ENCODE peak calls at places on chromosomes 3 and 15, in four cellular contexts. B is H1, A is H9, J is fibroblast of lung. G is an unnamed sample.
A peak's percentile ranks its signal among the peaks of the same experiment; 100 is the strongest.

GRCh38 chr3:101803152-101803782 is 24.3 kb downstream of the NXPE3 start:
- DNase-seq in A (no peak), B (no peak), J (peak; percentile 83), G (peak; percentile 90)

GRCh38 chr15:51992953-51993352 is 21.4 kb upstream of the LEO1 start:
- DNase-seq in A (no peak), B (no peak), J (no peak), G (no peak)

GRCh38 chr3:157059181-157059580 is 100.8 kb downstream of the CCNL1 start:
- DNase-seq in J (no peak), A (no peak), B (no peak), G (no peak)

GRCh38 chr15:31484369-31484951 is 157.8 kb downstream of the KLF13 start:
- DNase-seq in J (no peak), B (no peak), A (peak; percentile 34), G (no peak)

GRCh38 chr3:172202797-172203196 is 163.4 kb downstream of the FNDC3B start:
- DNase-seq in J (no peak), B (no peak), A (no peak), G (no peak)

GRCh38 chr3:39124876-39125836 is 17.7 kb downstream of the TTC21A start:
- DNase-seq in B (no peak), A (peak; percentile 61), J (peak; percentile 36), G (no peak)

GRCh38 chr3:129890125-129890524 is 3.4 kb downstream of the TMCC1 start:
- DNase-seq in A (no peak), B (no peak), J (no peak), G (peak; percentile 89)

GRCh38 chr3:46337911-46338310 is 16.0 kb upstream of the CCR2 start:
- DNase-seq in B (no peak), A (no peak), J (no peak), G (no peak)

GRCh38 chr15:98648654-98649537 is 557 bp downstream of the IGF1R start:
- DNase-seq in B (no peak), J (peak; percentile 65), A (no peak), G (peak; percentile 59)

DNA sequence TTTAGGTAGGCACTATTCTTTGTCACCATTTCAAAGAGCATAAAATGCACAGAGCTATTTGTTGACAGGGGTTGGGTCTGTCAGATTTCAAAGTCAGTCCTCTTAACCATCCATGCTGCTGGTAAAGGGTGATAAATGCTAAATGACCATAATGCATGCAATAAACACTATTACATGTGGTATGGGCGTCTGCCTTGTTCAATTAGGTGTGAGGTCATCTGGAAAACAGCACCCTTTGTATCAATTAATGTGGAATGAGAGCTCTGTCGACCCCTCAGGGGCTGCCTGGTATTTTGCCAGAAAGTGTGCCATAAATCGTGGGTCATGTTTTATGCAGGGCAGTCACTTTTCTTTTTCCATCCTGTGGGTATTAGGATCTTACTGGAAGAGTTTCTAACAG is 235.6 kb downstream of the SV2B start:
- DNase-seq in J (no peak), A (no peak), B (no peak), G (no peak)
- H4K20me1 ChIP-seq in J (no peaks in the 10 kb centered on the region), A (no peaks in the 10 kb centered on the region), B (no peaks in the 10 kb centered on the region), G (no peaks in the 10 kb centered on the region)

DNA sequence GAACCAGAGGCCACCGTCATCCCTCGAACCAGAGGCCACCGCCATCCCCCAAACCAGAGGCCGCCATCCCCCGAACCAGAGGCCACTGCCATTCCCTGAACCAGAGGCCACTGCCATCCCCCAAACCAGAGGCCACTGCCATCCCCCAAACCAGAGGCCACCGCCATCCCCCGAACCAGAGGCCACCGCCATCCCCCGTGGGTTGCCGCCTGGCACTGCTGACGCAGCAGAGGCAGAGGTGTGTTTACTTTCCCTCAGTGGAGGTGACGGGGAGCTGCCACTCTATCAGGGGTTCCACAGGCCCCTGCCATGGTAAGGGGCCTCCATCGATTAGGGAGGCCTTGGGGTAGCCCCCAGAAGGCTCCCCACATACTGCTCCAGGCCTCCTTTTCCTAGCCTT is 1.5 kb downstream of the IQSEC1 start:
- DNase-seq in A (no peak), J (no peak), B (no peak), G (no peak)
- H3K9ac ChIP-seq in A (no peak overlapping the region), J (no peak overlapping the region), B (no peak overlapping the region), G (peak overlapping the region; percentile 53)

DNA sequence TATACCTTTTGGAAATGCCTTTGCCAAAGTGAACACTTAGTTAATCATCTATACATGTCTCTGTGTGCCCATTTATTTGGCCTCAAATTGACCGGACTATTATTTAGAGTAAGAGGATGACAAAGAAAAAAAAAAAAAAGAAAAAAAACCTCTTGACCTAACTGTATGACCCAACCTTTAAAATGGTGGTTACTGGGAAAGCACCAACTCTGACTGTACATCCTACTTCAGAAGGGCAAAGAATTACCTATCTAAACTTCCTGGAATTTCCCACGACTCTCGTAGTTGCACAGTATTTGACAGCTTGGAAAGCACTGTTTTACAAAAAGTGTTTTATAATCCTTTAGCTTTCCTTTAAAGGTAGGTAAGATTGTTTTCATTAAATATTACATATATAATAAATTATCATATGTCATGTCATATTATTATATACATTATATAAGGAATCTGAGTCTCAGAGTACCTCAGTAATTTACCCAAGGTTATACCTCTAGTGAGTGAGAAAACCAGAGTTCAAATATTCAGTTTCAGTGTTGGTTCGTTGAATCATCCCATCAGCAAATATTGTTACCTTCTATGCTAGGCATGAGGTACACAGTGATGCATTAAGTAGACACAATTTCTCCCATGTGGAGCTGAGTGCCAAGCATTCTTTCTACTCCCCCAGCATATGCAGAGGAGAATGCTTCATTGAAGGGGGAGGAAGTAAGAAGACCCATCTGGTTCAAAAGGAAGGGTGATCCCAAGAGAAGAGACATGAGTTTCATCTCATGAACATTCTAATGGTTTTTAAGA is 5.0 kb downstream of the BCL2A1 start:
- DNase-seq in J (no peak), B (no peak), A (no peak), G (no peak)
- H3K4me2 ChIP-seq in J (no peak overlapping the region), B (no peak overlapping the region), A (no peak overlapping the region), G (no peak overlapping the region)

DNA sequence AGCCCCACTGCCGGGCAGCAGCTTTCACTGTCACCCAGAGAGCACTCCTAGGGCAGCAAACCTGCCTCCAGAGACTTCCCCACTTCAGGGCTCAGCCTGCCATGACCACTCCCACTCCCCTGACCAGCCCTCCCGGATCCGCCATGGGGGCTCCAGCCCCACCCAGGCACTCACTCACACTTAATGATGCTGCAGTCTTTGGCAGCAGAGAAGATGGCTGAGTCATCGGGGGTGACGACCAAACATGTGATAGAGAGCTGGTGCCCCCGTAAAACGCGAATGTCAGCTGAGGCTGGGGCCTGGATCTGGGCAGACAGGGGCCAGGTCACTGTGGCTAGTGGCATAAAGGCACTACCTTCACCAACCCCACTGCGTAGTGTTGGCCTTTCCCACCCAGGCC is 4.7 kb downstream of the RRP9 start:
- DNase-seq in J (peak; percentile 18), A (no peak), B (no peak), G (no peak)
- H4K20me1 ChIP-seq in J (no peaks in the 10 kb centered on the region), A (no peaks in the 10 kb centered on the region), B (peaks cover 39% of the 10 kb centered on the region), G (peaks cover 2% of the 10 kb centered on the region)

GRCh38 chr15:73955851-73956250 is 29.6 kb downstream of the LOXL1 start:
- DNase-seq in B (no peak), J (no peak), A (no peak), G (no peak)

GRCh38 chr15:73955326-73955725 is 29.1 kb downstream of the LOXL1 start:
- DNase-seq in J (no peak), B (no peak), A (no peak), G (no peak)

GRCh38 chr15:73957785-73958184 is 31.5 kb downstream of the LOXL1 start:
- DNase-seq in B (no peak), A (no peak), J (no peak), G (no peak)

GRCh38 chr15:73957276-73957675 is 31.0 kb downstream of the LOXL1 start:
- DNase-seq in B (no peak), J (no peak), A (no peak), G (no peak)

DNA sequence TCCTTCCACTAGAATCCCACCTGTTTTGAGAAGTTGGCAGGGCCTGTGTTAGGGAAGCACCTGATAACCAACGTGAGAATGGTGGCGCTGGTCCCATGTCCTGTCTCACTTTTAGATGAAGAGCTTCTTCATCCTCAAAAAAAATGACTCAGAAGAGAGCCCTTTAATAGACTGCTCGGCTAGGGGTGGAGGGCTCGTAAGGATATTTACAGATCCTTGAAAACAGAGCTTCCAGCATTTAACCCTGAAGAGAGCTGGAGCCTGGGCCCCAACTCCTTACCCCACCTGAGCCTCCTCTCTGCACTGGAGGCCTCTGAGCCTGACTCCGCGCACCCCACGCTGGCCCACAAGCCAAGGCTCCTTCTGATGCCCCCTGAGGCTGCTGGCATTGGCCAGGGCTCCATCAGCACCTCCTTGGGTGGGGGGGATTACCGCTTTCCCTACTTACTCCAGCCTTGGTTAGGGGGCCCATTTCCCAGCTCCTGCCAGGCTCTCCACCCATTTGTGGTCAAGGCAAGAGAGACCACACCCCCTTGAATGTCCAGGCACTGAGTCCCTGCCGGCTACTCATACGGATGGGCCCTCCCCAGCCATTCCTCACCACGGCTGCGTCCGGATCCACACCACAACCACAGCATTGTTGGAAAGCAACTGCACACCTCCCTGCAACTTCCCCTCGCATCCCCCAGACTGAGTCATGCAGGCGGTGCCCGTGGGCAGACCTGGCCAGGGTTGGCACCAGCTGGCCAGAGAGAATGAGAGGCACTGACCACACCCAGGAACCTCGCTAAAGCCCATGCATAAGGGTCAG is 30.2 kb downstream of the LOXL1 start:
- DNase-seq in A (no peak), J (peak; percentile 84), B (no peak), G (no peak)
- H3K9ac ChIP-seq in A (no peak overlapping the region), J (no peak overlapping the region), B (no peak overlapping the region), G (no peak overlapping the region)

GRCh38 chr3:45249391-45249790 is 23.3 kb upstream of the TMEM158 start:
- DNase-seq in B (no peak), A (no peak), J (peak; percentile 65), G (no peak)
- H3K4me2 ChIP-seq in B (no peak overlapping the region), A (no peak overlapping the region), J (no peak overlapping the region), G (no peak overlapping the region)

GRCh38 chr15:63763476-63764123 is 70.1 kb downstream of the HERC1 start:
- DNase-seq in A (no peak), B (no peak), J (no peak), G (no peak)
- H4K20me1 ChIP-seq in A (no peaks in the 10 kb centered on the region), B (no peaks in the 10 kb centered on the region), J (no peaks in the 10 kb centered on the region), G (no peaks in the 10 kb centered on the region)

G was measured in MM.1S.